ENCODE peak calls at places on chromosome 14, in eight cellular contexts. X is upper lobe of right lung, V is pancreas, U is SK-N-SH, C is ovary, T is A549, L is suprapubic skin, H is cardiac muscle cell. W is an unnamed sample.

GRCh38 chr14:97976861-97977260 is 1179.7 kb downstream of the VRK1 start:
- DNase-seq in C (no peak), T (no peak), H (no peak), X (no peak), U (no peak), V (peak), L (peak), W (no peak)

GRCh38 chr14:100237735-100238418 is 1.1 kb upstream of the YY1 start:
- DNase-seq in T (peak), X (peak), C (no peak), H (peak), V (peak), U (peak), L (peak), W (peak)

GRCh38 chr14:92164958-92165357 is 43.2 kb downstream of the CPSF2 start:
- DNase-seq in L (no peak), X (no peak), V (no peak), H (no peak), C (no peak), T (no peak), U (no peak), W (no peak)

GRCh38 chr14:61841145-61841544 is 78.9 kb downstream of the SNAPC1 start:
- DNase-seq in X (no peak), L (no peak), T (no peak), H (peak), C (no peak), U (peak), V (no peak), W (no peak)

GRCh38 chr14:42045393-42045792 is 438.7 kb downstream of the LRFN5 start:
- DNase-seq in C (no peak), V (no peak), U (no peak), X (no peak), T (no peak), L (no peak), H (no peak), W (no peak)

GRCh38 chr14:68856572-68856971 is 63.7 kb upstream of the ZFP36L1 start:
- DNase-seq in T (no peak), L (no peak), V (no peak), U (no peak), H (no peak), X (no peak), C (no peak), W (no peak)

GRCh38 chr14:90624228-90624627 is 192.0 kb downstream of the TTC7B start:
- DNase-seq in T (peak), V (no peak), H (no peak), X (peak), L (no peak), C (peak), U (no peak), W (no peak)

GRCh38 chr14:65469903-65470302 is 57.4 kb downstream of the FUT8 start:
- DNase-seq in H (no peak), T (no peak), C (no peak), X (no peak), V (no peak), U (no peak), L (no peak), W (no peak)

GRCh38 chr14:28157887-28158791 is 608.4 kb upstream of the FOXG1 start:
- DNase-seq in V (no peak), T (no peak), H (no peak), C (no peak), L (no peak), X (no peak), U (peak), W (no peak)

GRCh38 chr14:76917158-76917596 is 91.0 kb downstream of the LRRC74A start:
- DNase-seq in U (peak), T (peak), C (no peak), V (peak), X (no peak), L (no peak), H (peak), W (peak)

GRCh38 chr14:30114051-30114450 is 186.4 kb upstream of the PRKD1 start:
- DNase-seq in U (no peak), X (no peak), C (no peak), L (no peak), H (peak), T (no peak), V (no peak), W (no peak)

GRCh38 chr14:59177229-59177628 is 11.2 kb upstream of the DAAM1 start:
- DNase-seq in T (peak), X (no peak), U (no peak), C (no peak), L (no peak), V (no peak), H (no peak), W (no peak)

GRCh38 chr14:55382483-55382882 is 29.1 kb downstream of the ATG14 start:
- DNase-seq in L (no peak), C (no peak), U (no peak), H (no peak), X (no peak), V (no peak), T (no peak), W (no peak)

GRCh38 chr14:90111895-90112534 is 50.2 kb downstream of the KCNK13 start:
- DNase-seq in X (no peak), H (no peak), T (peak), U (no peak), C (no peak), L (no peak), V (no peak), W (no peak)

GRCh38 chr14:23114669-23115491 is 4.2 kb downstream of the CEBPE start:
- DNase-seq in V (no peak), X (no peak), C (no peak), L (no peak), U (peak), T (peak), H (peak), W (no peak)

GRCh38 chr14:29926701-29927595 is 699 bp downstream of the PRKD1 start:
- DNase-seq in T (peak), X (peak), V (peak), L (peak), U (peak), H (peak), C (peak), W (peak)

GRCh38 chr14:72766296-72766695 is 127.6 kb downstream of the DPF3 start:
- DNase-seq in X (no peak), T (no peak), C (no peak), V (no peak), U (no peak), L (no peak), H (no peak), W (no peak)

GRCh38 chr14:78170203-78170602 is at the start of gene NRXN3:
- DNase-seq in X (no peak), V (no peak), L (no peak), H (no peak), U (peak), C (no peak), T (peak), W (peak)

GRCh38 chr14:39459795-39460478 is 27.7 kb upstream of the FBXO33 start:
- DNase-seq in T (no peak), V (no peak), C (no peak), U (no peak), X (no peak), H (no peak), L (no peak), W (no peak)

GRCh38 chr14:81401420-81402122 is 1.4 kb upstream of the STON2 start:
- DNase-seq in U (no peak), L (no peak), V (no peak), H (peak), C (no peak), X (no peak), T (peak), W (no peak)
- H3K27ac ChIP-seq in U (no peak), L (peak), V (no peak), H (no peak), C (no peak), X (peak), T (peak), W (no peak)

GRCh38 chr14:102923920-102924486 is 1.5 kb downstream of the AMN start:
- DNase-seq in U (no peak), X (no peak), C (no peak), T (no peak), V (no peak), H (no peak), L (no peak), W (no peak)

GRCh38 chr14:102925646-102926045 is 3.2 kb downstream of the AMN start:
- DNase-seq in V (no peak), X (no peak), U (no peak), T (no peak), L (no peak), H (no peak), C (no peak), W (no peak)

GRCh38 chr14:102923201-102923919 is 897 bp downstream of the AMN start:
- DNase-seq in T (no peak), C (no peak), L (no peak), X (no peak), H (no peak), V (no peak), U (no peak), W (no peak)

GRCh38 chr14:102926104-102926503 is 3.6 kb downstream of the AMN start:
- DNase-seq in L (no peak), H (no peak), C (no peak), U (no peak), V (no peak), X (no peak), T (no peak), W (no peak)

DNA sequence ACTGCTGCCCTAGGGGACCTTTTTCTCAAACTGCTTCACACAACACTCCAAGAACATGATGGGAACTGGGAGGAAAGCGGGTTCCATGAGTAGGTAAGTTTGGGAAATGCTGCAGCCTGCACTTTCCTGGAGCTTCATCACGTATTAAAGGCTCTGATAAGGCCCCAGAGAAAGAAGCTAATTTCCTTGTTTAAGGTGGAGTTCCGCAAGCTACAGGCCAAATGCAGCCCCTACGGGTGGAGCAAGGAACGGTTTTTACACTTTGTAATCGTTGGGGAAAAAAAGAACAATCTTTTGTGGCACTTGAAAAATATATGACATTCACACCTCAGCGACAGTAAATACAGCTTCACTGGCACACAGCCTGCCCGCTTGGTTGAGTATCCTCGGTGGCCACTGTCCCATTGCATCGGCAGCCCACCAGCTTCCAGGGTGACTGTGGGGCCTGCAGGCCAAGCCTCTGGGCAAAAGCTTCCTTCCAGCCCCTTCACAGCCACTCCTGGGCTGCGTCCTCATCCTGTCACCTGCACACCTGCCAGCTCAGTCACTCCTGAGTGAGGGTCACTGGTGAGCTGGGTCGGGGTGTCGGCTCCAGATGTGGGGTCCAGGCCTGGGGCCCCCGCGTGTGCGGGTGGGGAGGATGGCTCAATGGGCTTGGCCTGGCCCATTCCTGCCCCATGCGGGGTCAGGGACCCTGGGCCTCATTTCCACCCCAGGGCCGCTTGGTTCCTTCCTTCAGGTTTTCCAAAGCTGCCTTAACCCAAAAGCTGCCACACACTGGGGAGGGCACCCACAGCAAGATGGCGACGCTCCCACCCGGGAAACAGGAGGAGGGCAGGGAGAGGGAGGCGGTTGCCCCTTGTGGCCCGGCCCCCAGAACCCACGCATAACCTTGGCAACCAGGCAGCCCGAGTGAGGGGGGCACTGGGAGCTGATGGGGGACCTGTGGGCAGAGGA is 2.4 kb downstream of the AMN start:
- DNase-seq in X (no peak), V (no peak), H (no peak), U (no peak), C (no peak), L (no peak), T (no peak), W (no peak)
- TF ChIP-seq CTCF in X (no peak), V (no peak), H (peak), U (peak), C (no peak), L (no peak), T (no peak), W (peak)

DNA sequence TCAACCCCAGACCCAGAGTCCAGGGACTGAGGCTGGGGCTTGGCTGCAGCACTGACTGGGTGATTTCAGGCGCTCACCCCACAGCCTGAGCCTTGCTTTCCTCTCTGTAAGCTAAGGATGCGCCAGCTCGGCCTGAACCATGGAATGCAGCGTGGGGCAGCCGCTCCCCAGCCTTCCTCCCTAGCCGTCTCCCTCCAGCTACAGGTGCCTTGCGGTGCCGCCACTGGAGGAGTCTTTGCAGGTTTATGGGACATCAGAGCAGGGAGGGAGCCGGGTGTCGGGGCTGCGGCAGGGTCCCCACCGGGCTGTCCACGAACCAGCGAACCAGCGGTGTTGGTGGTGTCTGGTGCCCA is 19.4 kb downstream of the PPP2R5C start:
- DNase-seq in T (no peak), X (peak), U (no peak), V (no peak), H (no peak), C (no peak), L (no peak), W (no peak)
- H3K27ac ChIP-seq in T (no peak), X (peak), U (no peak), V (no peak), H (no peak), C (no peak), L (no peak), W (no peak)

DNA sequence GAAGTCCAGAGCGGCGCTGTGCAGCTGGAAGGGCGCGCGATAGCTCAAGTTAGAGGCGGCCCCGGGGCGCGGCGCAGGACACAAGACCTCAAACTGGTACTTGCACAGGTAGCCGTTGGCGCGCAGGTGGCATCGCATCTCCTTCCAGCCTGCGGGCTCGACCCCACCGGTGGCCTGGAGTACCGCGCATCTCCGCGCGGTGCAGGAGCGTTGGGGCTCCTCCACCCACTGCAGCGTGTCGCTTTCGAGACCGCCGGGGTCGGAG is 553 bp downstream of the CLEC14A start:
- DNase-seq in L (peak), T (peak), H (peak), C (no peak), U (no peak), V (no peak), X (peak), W (no peak)
- TF ChIP-seq CTCF in L (no peak), T (no peak), H (no peak), C (no peak), U (no peak), V (no peak), X (no peak), W (no peak)

DNA sequence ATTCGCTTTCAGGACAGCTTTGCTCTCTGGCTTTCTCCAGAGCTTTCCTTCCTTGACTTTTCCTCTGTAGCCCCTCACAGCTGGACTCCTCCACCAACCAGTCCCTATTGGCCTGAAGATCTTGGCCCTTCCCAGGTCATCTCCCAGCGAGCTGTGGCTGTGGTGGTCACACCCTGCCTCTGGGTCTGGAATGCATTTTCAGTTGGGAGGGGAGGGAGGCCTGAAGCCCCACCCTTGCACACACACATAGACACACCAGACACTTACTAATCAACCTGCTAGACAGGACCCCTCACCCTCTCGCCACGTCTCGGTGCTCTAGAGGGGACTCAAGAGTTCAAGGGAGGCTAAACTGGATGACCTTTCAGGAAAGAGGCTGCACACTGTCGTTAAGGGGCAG is 13.9 kb downstream of the JDP2 start:
- DNase-seq in T (no peak), V (no peak), L (no peak), C (no peak), X (no peak), H (no peak), U (no peak), W (no peak)
- H3K27ac ChIP-seq in T (no peak), V (no peak), L (peak), C (no peak), X (peak), H (peak), U (no peak), W (no peak)

GRCh38 chr14:20986811-20987210 is 3.0 kb upstream of the METTL17 start:
- DNase-seq in U (no peak), X (no peak), L (no peak), T (peak), H (peak), V (no peak), C (no peak), W (no peak)

GRCh38 chr14:20988717-20989116 is 1.1 kb upstream of the METTL17 start:
- DNase-seq in X (no peak), U (no peak), T (no peak), H (no peak), C (peak), L (no peak), V (no peak), W (no peak)

GRCh38 chr14:20989464-20989786 is 355 bp upstream of the METTL17 start:
- DNase-seq in V (no peak), C (no peak), U (no peak), H (no peak), L (no peak), X (no peak), T (no peak), W (no peak)

GRCh38 chr14:20989787-20990600 is at the start of gene METTL17:
- DNase-seq in L (peak), V (peak), T (peak), C (peak), U (peak), X (peak), H (peak), W (peak)
- TF ChIP-seq CTCF in L (no peak), V (no peak), T (no peak), C (peak), U (peak), X (peak), H (peak), W (peak)

DNA sequence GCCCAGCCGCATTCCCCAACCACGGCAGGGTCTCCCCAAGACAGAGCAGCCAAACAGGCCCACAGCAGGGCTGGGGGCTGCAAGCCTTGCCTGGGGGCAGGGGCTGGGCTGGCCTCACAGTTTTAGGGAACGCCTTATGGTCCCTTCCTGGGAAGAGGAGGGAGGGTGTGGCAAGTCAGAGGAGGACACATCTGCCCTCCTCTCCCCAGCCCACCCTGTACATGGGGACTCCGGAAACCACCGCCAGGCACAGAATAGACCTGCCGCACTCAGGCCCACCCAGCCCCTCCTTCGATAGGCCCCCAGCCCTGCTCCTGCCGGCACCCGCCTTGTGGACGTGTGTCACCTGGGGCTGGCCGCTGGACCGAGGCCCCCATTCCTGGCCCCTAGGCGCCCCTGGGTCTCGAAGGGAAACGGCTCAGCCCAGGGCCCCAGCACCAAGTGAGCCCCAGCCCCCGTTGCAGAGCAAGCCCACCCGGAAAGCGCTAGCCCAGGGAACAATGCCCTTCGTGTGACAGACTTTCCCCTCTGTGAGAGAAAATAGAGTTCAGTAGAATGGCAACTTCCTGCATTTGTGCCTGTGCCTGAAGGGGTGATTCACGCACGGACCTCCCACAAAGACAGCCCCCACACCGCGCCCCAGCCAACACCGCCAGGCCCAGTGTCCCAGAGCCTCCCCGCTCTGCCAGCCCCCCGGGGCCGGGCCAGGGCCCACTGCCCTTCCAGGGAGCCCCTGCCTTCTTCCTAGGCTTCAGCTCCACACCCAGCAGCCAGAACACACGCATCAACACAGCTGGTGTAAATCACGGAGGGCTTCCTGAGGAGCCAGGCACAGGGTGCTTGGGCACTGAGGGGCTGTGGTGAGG is 12.0 kb upstream of the NUDT14 start:
- DNase-seq in U (no peak), L (no peak), C (no peak), T (no peak), X (no peak), H (peak), V (no peak), W (no peak)
- H3K27ac ChIP-seq in U (no peak), L (peak), C (no peak), T (peak), X (peak), H (no peak), V (no peak), W (no peak)